ENCODE peak calls at places on chromosomes 4 and X, in six cellular contexts. X is Caco-2; K is K562; F is CD8-positive, alpha-beta T cell; Q is endodermal cell; S is fibroblast of lung. Y is an unnamed sample.

GRCh38 chr4:142563682-142564291 is 282.3 kb downstream of the INPP4B start:
- DNase-seq in K (no peak), X (no peak), F (no peak), S (peak; percentile 15), Q (peak; percentile 47), Y (no peak)

GRCh38 chrX:6468716-6469115 is 66.2 kb downstream of the VCX3A start:
- DNase-seq in F (no peak), K (no peak), X (peak; percentile 1), Q (no peak), S (no peak), Y (no peak)

GRCh38 chr4:168643083-168643795 is 146.4 kb downstream of the PALLD start:
- DNase-seq in F (no peak), Q (no peak), S (peak; percentile 29), K (no peak), X (no peak), Y (no peak)

GRCh38 chrX:29788991-29789699 is 426.2 kb upstream of the MAGEB2 start:
- DNase-seq in F (no peak), Q (no peak), K (no peak), S (no peak), X (no peak), Y (no peak)

GRCh38 chr4:121034010-121034409 is 38.3 kb downstream of the NDNF start:
- DNase-seq in F (no peak), X (no peak), K (no peak), S (peak; percentile 82), Q (no peak), Y (peak; percentile 34)

GRCh38 chr4:5746829-5747745 is 36.1 kb downstream of the EVC start:
- DNase-seq in Q (no peak), S (peak; percentile 41), K (no peak), X (no peak), F (no peak), Y (no peak)

GRCh38 chr4:54898163-54898562 is 227.2 kb downstream of the KDR start:
- DNase-seq in Q (peak; percentile 6), K (no peak), S (no peak), F (no peak), X (no peak), Y (no peak)

GRCh38 chr4:74217365-74217764 is 59.4 kb downstream of the MTHFD2L start:
- DNase-seq in S (peak; percentile 39), X (no peak), K (peak; percentile 13), Q (no peak), F (no peak), Y (no peak)

GRCh38 chrX:13843150-13843721 is 26.3 kb upstream of the GPM6B start:
- DNase-seq in K (no peak), F (no peak), Q (no peak), S (no peak), X (no peak), Y (no peak)

GRCh38 chr4:147842573-147842972 is 110.7 kb downstream of the ARHGAP10 start:
- DNase-seq in F (no peak), Q (no peak), K (peak; percentile 46), S (peak; percentile 32), X (no peak), Y (no peak)

GRCh38 chr4:184924516-184924915 is 93.8 kb upstream of the HELT start:
- DNase-seq in X (no peak), K (no peak), F (no peak), Q (no peak), S (no peak), Y (no peak)

GRCh38 chr4:184845367-184846011 is 19.7 kb upstream of the ACSL1 start:
- DNase-seq in X (no peak), Q (no peak), K (no peak), F (no peak), S (peak; percentile 25), Y (peak; percentile 71)

GRCh38 chr4:80062527-80062926 is 10.5 kb downstream of the ANTXR2 start:
- DNase-seq in K (no peak), X (no peak), F (no peak), S (no peak), Q (no peak), Y (no peak)

GRCh38 chrX:134782796-134783195 is 124.5 kb upstream of the PLAC1 start:
- DNase-seq in F (no peak), Q (no peak), K (peak; percentile 35), S (peak; percentile 69), X (peak; percentile 24), Y (no peak)

GRCh38 chrX:15882704-15883539 is 28.3 kb upstream of the AP1S2 start:
- DNase-seq in X (no peak), S (peak; percentile 29), K (peak; percentile 43), Q (no peak), F (no peak), Y (no peak)

GRCh38 chrX:123424546-123424945 is 240.5 kb downstream of the GRIA3 start:
- DNase-seq in F (no peak), S (peak; percentile 59), X (no peak), Q (no peak), K (no peak), Y (no peak)

GRCh38 chr4:159271857-159272256 is 169.0 kb downstream of the RAPGEF2 start:
- DNase-seq in K (no peak), X (no peak), Q (no peak), S (peak; percentile 25), F (no peak), Y (no peak)

GRCh38 chr4:7598939-7599790 is 164.4 kb upstream of the PSAPL1 start:
- DNase-seq in Q (no peak), X (no peak), S (no peak), F (no peak), K (no peak), Y (no peak)

GRCh38 chrX:38839944-38840343 is 38.7 kb downstream of the MID1IP1 start:
- DNase-seq in F (no peak), S (no peak), K (no peak), Q (no peak), X (no peak), Y (no peak)

GRCh38 chr4:17475481-17475880 is 36.4 kb downstream of the QDPR start:
- DNase-seq in X (no peak), S (peak; percentile 48), K (no peak), Q (no peak), F (no peak), Y (no peak)

GRCh38 chrX:149510386-149510785 is 5.3 kb upstream of the IDS start:
- DNase-seq in Q (no peak), F (no peak), K (no peak), S (no peak), X (no peak), Y (no peak)
- TF ChIP-seq CTCF in Q (peak; percentile 55), F (no peak), K (peak; percentile 27), S (peak; percentile 24), X (no peak), Y (peak; percentile 22)

DNA sequence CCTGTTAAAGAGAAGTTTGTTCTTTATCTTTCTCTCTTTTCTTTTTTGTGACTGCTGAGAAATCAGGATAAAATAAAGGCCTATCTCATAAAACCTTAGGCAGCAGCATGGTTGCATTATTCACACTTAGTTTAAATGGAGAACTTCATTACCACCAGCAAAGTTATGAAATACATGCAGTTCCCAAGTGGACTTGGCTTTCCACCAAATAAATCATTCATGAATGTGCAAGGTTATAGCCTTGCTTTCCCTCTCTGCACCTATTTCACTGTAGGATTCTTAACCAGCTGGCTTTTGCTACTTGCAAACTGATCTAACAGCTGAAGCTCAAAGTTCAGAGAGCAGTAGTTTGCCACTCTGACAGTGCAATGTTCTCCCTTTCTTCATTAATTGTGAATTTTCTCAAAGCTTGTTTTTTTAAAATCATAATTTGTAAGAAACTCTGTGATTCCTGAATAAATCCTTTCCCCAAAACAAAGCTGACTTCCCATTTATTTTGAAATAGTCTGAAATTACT is 140.1 kb upstream of the SMIM31 start:
- DNase-seq in F (no peak), K (no peak), X (no peak), S (peak; percentile 14), Q (no peak), Y (no peak)
- TF ChIP-seq CTCF in F (no peak), K (no peak), X (no peak), S (no peak), Q (no peak), Y (no peak)

GRCh38 chr4:155800685-155801343 is 42.0 kb downstream of the GUCY1B1 start:
- DNase-seq in X (no peak), K (no peak), Q (no peak), F (no peak), S (no peak), Y (no peak)

GRCh38 chr4:155794589-155794988 is 35.8 kb downstream of the GUCY1B1 start:
- DNase-seq in F (no peak), K (no peak), S (no peak), Q (no peak), X (no peak), Y (no peak)

GRCh38 chr4:155799794-155800123 is 40.9 kb downstream of the GUCY1B1 start:
- DNase-seq in S (no peak), Q (no peak), X (no peak), K (no peak), F (no peak), Y (no peak)

GRCh38 chr4:155799106-155799793 is 40.4 kb downstream of the GUCY1B1 start:
- DNase-seq in X (no peak), K (no peak), Q (no peak), S (peak; percentile 47), F (no peak), Y (no peak)

DNA sequence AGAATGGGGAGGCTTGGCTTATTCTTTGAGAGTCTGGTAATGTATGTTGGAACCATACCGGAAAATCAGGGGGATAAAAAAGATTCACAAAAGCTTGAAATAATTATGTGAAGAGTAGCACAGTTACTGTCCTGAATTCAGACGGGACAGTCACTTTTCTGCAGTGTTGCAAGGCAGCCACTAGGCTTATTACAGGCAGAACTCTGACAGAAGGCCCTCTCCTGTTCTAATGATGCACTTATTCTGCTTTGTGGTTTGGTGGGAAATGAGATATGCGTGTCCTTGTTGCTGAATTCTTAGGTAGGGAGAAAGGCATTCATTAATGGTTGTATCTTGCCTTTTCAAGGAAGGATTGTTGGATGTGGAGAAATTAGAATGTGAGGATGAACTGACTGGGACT is 37.2 kb downstream of the GUCY1B1 start:
- DNase-seq in S (peak; percentile 24), F (no peak), X (peak; percentile 26), Q (no peak), K (no peak), Y (no peak)
- TF ChIP-seq CTCF in S (peak; percentile 61), F (no peak), X (peak; percentile 54), Q (peak; percentile 76), K (no peak), Y (peak; percentile 44)

DNA sequence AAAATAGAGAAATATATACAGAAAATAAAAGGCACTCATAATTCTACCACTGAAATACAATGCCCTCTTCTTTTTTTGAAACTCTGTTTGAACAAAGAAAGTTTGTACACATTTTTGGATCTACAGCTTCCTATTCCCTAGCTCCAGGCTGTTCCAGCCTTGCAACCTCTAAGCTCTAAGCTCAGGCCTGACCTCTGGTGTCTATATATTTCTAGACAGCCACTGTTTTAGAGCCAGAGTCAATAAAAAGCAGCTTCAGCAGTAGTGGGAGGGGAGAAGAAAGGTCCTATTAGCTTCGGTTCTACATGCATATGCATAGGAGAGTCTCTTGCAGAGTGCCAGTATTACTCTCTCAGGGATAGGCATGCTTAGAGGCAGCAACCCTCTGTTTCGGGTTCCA is 39.7 kb downstream of the CLDN2 start:
- DNase-seq in K (no peak), S (peak; percentile 33), F (no peak), X (peak; percentile 49), Q (peak; percentile 36), Y (no peak)
- TF ChIP-seq CTCF in K (no peak), S (peak; percentile 40), F (no peak), X (peak; percentile 23), Q (peak; percentile 57), Y (peak; percentile 39)

Y was measured in AG09309.